ENCODE peak calls at places on chromosomes 16 and 17, in five cellular contexts. One of them, this sample, is unnamed.

GRCh38 chr17:72460711-72461110 is 339.9 kb downstream of the SOX9 start:
- DNase-seq in upper lobe of right lung: no peak
- DNase-seq in OCI-LY7: no peak
- DNase-seq in ecto neural progenitor cell: no peak
- DNase-seq in T follicular helper cell: no peak
- DNase-seq in this sample: no peak

GRCh38 chr17:78341559-78342437 is 18.1 kb downstream of the SOCS3 start:
- DNase-seq in upper lobe of right lung: peak
- DNase-seq in OCI-LY7: no peak
- DNase-seq in ecto neural progenitor cell: peak
- DNase-seq in T follicular helper cell: no peak
- DNase-seq in this sample: peak

GRCh38 chr16:54194008-54194731 is 92.4 kb downstream of the IRX3 start:
- DNase-seq in upper lobe of right lung: peak
- DNase-seq in OCI-LY7: no peak
- DNase-seq in ecto neural progenitor cell: peak
- DNase-seq in T follicular helper cell: no peak
- DNase-seq in this sample: no peak

GRCh38 chr16:84617068-84617630 is 729 bp downstream of the COTL1 start:
- DNase-seq in upper lobe of right lung: peak
- DNase-seq in OCI-LY7: peak
- DNase-seq in ecto neural progenitor cell: peak
- DNase-seq in T follicular helper cell: no peak
- DNase-seq in this sample: peak

GRCh38 chr16:49468611-49469322 is 95.2 kb downstream of the C16orf78 start:
- DNase-seq in upper lobe of right lung: peak
- DNase-seq in OCI-LY7: peak
- DNase-seq in ecto neural progenitor cell: peak
- DNase-seq in T follicular helper cell: no peak
- DNase-seq in this sample: peak

GRCh38 chr17:63639125-63639524 is 16.9 kb downstream of the MAP3K3 start:
- DNase-seq in upper lobe of right lung: no peak
- DNase-seq in OCI-LY7: no peak
- DNase-seq in ecto neural progenitor cell: no peak
- DNase-seq in T follicular helper cell: no peak
- DNase-seq in this sample: no peak

GRCh38 chr16:759110-759910 is 1.2 kb upstream of the MSLN start:
- DNase-seq in upper lobe of right lung: peak
- DNase-seq in OCI-LY7: no peak
- DNase-seq in ecto neural progenitor cell: no peak
- DNase-seq in T follicular helper cell: no peak
- DNase-seq in this sample: peak

GRCh38 chr17:18037482-18037881 is 1.5 kb downstream of the ATPAF2 start:
- DNase-seq in upper lobe of right lung: no peak
- DNase-seq in OCI-LY7: peak
- DNase-seq in ecto neural progenitor cell: no peak
- DNase-seq in T follicular helper cell: no peak
- DNase-seq in this sample: no peak

GRCh38 chr17:19376799-19377198 is 1.5 kb upstream of the MAPK7 start:
- DNase-seq in upper lobe of right lung: no peak
- DNase-seq in OCI-LY7: no peak
- DNase-seq in ecto neural progenitor cell: no peak
- DNase-seq in T follicular helper cell: no peak
- DNase-seq in this sample: peak

GRCh38 chr16:71807905-71808592 is 585 bp downstream of the AP1G1 start:
- DNase-seq in upper lobe of right lung: no peak
- DNase-seq in OCI-LY7: no peak
- DNase-seq in ecto neural progenitor cell: no peak
- DNase-seq in T follicular helper cell: peak
- DNase-seq in this sample: no peak

GRCh38 chr16:15574614-15574948 is 68.4 kb downstream of the MARF1 start:
- DNase-seq in upper lobe of right lung: no peak
- DNase-seq in OCI-LY7: no peak
- DNase-seq in ecto neural progenitor cell: no peak
- DNase-seq in T follicular helper cell: no peak
- DNase-seq in this sample: no peak

GRCh38 chr16:87145181-87146176 is 171.7 kb downstream of the C16orf95 start:
- DNase-seq in upper lobe of right lung: peak
- DNase-seq in OCI-LY7: no peak
- DNase-seq in ecto neural progenitor cell: no peak
- DNase-seq in T follicular helper cell: no peak
- DNase-seq in this sample: no peak

GRCh38 chr17:21549107-21549687 is 143.1 kb upstream of the KCNJ18 start:
- DNase-seq in upper lobe of right lung: no peak
- DNase-seq in OCI-LY7: peak
- DNase-seq in ecto neural progenitor cell: no peak
- DNase-seq in T follicular helper cell: no peak
- DNase-seq in this sample: no peak

GRCh38 chr16:4664538-4665418 is 28.6 kb upstream of the NUDT16L1 start:
- DNase-seq in upper lobe of right lung: peak
- DNase-seq in OCI-LY7: no peak
- DNase-seq in ecto neural progenitor cell: no peak
- DNase-seq in T follicular helper cell: peak
- DNase-seq in this sample: no peak

GRCh38 chr17:82229686-82230626 is 1.1 kb downstream of the SLC16A3 start:
- DNase-seq in upper lobe of right lung: peak
- DNase-seq in OCI-LY7: no peak
- DNase-seq in ecto neural progenitor cell: peak
- DNase-seq in T follicular helper cell: no peak
- DNase-seq in this sample: no peak

GRCh38 chr17:62882878-62883277 is 74.8 kb upstream of the MARCHF10 start:
- DNase-seq in upper lobe of right lung: no peak
- DNase-seq in OCI-LY7: no peak
- DNase-seq in ecto neural progenitor cell: no peak
- DNase-seq in T follicular helper cell: no peak
- DNase-seq in this sample: no peak

GRCh38 chr16:73396556-73396955 is 348.6 kb upstream of the ZFHX3 start:
- DNase-seq in upper lobe of right lung: no peak
- DNase-seq in OCI-LY7: no peak
- DNase-seq in ecto neural progenitor cell: no peak
- DNase-seq in T follicular helper cell: no peak
- DNase-seq in this sample: no peak

GRCh38 chr17:75897076-75898019 is 597 bp upstream of the TRIM65 start:
- DNase-seq in upper lobe of right lung: peak
- DNase-seq in OCI-LY7: no peak
- DNase-seq in ecto neural progenitor cell: no peak
- DNase-seq in T follicular helper cell: no peak
- DNase-seq in this sample: no peak

GRCh38 chr16:84577034-84577803 is 40.7 kb downstream of the COTL1 start:
- DNase-seq in upper lobe of right lung: no peak
- DNase-seq in OCI-LY7: no peak
- DNase-seq in ecto neural progenitor cell: no peak
- DNase-seq in T follicular helper cell: no peak
- DNase-seq in this sample: no peak

GRCh38 chr17:73155410-73156165 is 9.2 kb upstream of the SSTR2 start:
- DNase-seq in upper lobe of right lung: no peak
- DNase-seq in OCI-LY7: no peak
- DNase-seq in ecto neural progenitor cell: peak
- DNase-seq in T follicular helper cell: no peak
- DNase-seq in this sample: peak

GRCh38 chr17:4940625-4941021 is 555 bp downstream of the RNF167 start:
- DNase-seq in upper lobe of right lung: peak
- DNase-seq in OCI-LY7: peak
- DNase-seq in ecto neural progenitor cell: no peak
- DNase-seq in T follicular helper cell: peak
- DNase-seq in this sample: no peak

GRCh38 chr17:60604686-60605334 is 4.8 kb downstream of the PPM1D start:
- DNase-seq in upper lobe of right lung: no peak
- DNase-seq in OCI-LY7: no peak
- DNase-seq in ecto neural progenitor cell: no peak
- DNase-seq in T follicular helper cell: no peak
- DNase-seq in this sample: peak

GRCh38 chr17:55710410-55710809 is 12.3 kb downstream of the TMEM100 start:
- DNase-seq in upper lobe of right lung: no peak
- DNase-seq in OCI-LY7: no peak
- DNase-seq in ecto neural progenitor cell: no peak
- DNase-seq in T follicular helper cell: no peak
- DNase-seq in this sample: no peak

GRCh38 chr16:19210968-19211367 is 42.9 kb downstream of the SYT17 start:
- DNase-seq in upper lobe of right lung: no peak
- DNase-seq in OCI-LY7: peak
- DNase-seq in ecto neural progenitor cell: no peak
- DNase-seq in T follicular helper cell: no peak
- DNase-seq in this sample: no peak

GRCh38 chr17:65515959-65516948 is 45.2 kb downstream of the AXIN2 start:
- DNase-seq in upper lobe of right lung: no peak
- DNase-seq in OCI-LY7: no peak
- DNase-seq in ecto neural progenitor cell: no peak
- DNase-seq in T follicular helper cell: no peak
- DNase-seq in this sample: peak

GRCh38 chr16:66057056-66057455 is 309.4 kb upstream of the CDH5 start:
- DNase-seq in upper lobe of right lung: no peak
- DNase-seq in OCI-LY7: no peak
- DNase-seq in ecto neural progenitor cell: no peak
- DNase-seq in T follicular helper cell: no peak
- DNase-seq in this sample: no peak

GRCh38 chr17:58527949-58528348 is 13.5 kb upstream of the MTMR4 start:
- DNase-seq in upper lobe of right lung: no peak
- DNase-seq in OCI-LY7: no peak
- DNase-seq in ecto neural progenitor cell: no peak
- DNase-seq in T follicular helper cell: no peak
- DNase-seq in this sample: no peak

GRCh38 chr16:88541831-88542230 is 28.4 kb upstream of the ZC3H18 start:
- DNase-seq in upper lobe of right lung: no peak
- DNase-seq in OCI-LY7: no peak
- DNase-seq in ecto neural progenitor cell: no peak
- DNase-seq in T follicular helper cell: no peak
- DNase-seq in this sample: no peak

GRCh38 chr16:55142405-55142804 is 181.6 kb upstream of the IRX6 start:
- DNase-seq in upper lobe of right lung: no peak
- DNase-seq in OCI-LY7: no peak
- DNase-seq in ecto neural progenitor cell: no peak
- DNase-seq in T follicular helper cell: no peak
- DNase-seq in this sample: no peak

This sample was measured in islet precursor cell.